ENCODE peak calls at places on chromosomes 5 and 9, in nine cellular contexts. One of them, this sample, is unnamed.

GRCh38 chr5:74384851-74385250 is 255.7 kb downstream of the ENC1 start:
- DNase-seq in ovary: no peak
- DNase-seq in mammary epithelial cell: peak
- DNase-seq in OCI-LY7: no peak
- DNase-seq in upper lobe of right lung: no peak
- DNase-seq in IMR-90: no peak
- DNase-seq in spleen: no peak
- DNase-seq in small intestine: no peak
- DNase-seq in A549: no peak
- DNase-seq in this sample: no peak

GRCh38 chr9:14895806-14896205 is 14.4 kb downstream of the FREM1 start:
- DNase-seq in A549: no peak
- DNase-seq in ovary: no peak
- DNase-seq in OCI-LY7: no peak
- DNase-seq in spleen: no peak
- DNase-seq in IMR-90: peak
- DNase-seq in upper lobe of right lung: no peak
- DNase-seq in mammary epithelial cell: peak
- DNase-seq in small intestine: no peak
- DNase-seq in this sample: no peak

GRCh38 chr5:75051217-75051751 is 1.1 kb downstream of the GCNT4 start:
- DNase-seq in IMR-90: no peak
- DNase-seq in OCI-LY7: no peak
- DNase-seq in upper lobe of right lung: no peak
- DNase-seq in mammary epithelial cell: peak
- DNase-seq in small intestine: peak
- DNase-seq in ovary: no peak
- DNase-seq in spleen: peak
- DNase-seq in A549: no peak
- DNase-seq in this sample: peak

GRCh38 chr9:77210116-77210515 is 32.8 kb downstream of the VPS13A start:
- DNase-seq in spleen: no peak
- DNase-seq in mammary epithelial cell: no peak
- DNase-seq in OCI-LY7: no peak
- DNase-seq in IMR-90: peak
- DNase-seq in upper lobe of right lung: no peak
- DNase-seq in A549: no peak
- DNase-seq in small intestine: no peak
- DNase-seq in ovary: no peak
- DNase-seq in this sample: no peak

GRCh38 chr9:98879094-98879957 is 64.4 kb upstream of the COL15A1 start:
- DNase-seq in mammary epithelial cell: no peak
- DNase-seq in spleen: no peak
- DNase-seq in IMR-90: no peak
- DNase-seq in A549: no peak
- DNase-seq in ovary: no peak
- DNase-seq in small intestine: no peak
- DNase-seq in OCI-LY7: no peak
- DNase-seq in upper lobe of right lung: no peak
- DNase-seq in this sample: no peak

GRCh38 chr5:123701511-123702200 is 189.7 kb downstream of the CSNK1G3 start:
- DNase-seq in mammary epithelial cell: no peak
- DNase-seq in upper lobe of right lung: no peak
- DNase-seq in IMR-90: no peak
- DNase-seq in small intestine: no peak
- DNase-seq in A549: no peak
- DNase-seq in OCI-LY7: no peak
- DNase-seq in spleen: no peak
- DNase-seq in ovary: no peak
- DNase-seq in this sample: no peak

GRCh38 chr5:103561670-103562069 is 919 bp downstream of the NUDT12 start:
- DNase-seq in spleen: no peak
- DNase-seq in OCI-LY7: no peak
- DNase-seq in IMR-90: no peak
- DNase-seq in upper lobe of right lung: no peak
- DNase-seq in A549: no peak
- DNase-seq in ovary: no peak
- DNase-seq in small intestine: peak
- DNase-seq in mammary epithelial cell: peak
- DNase-seq in this sample: no peak

GRCh38 chr5:140882591-140882899 is 621 bp downstream of the PCDHA13 start:
- DNase-seq in OCI-LY7: no peak
- DNase-seq in mammary epithelial cell: peak
- DNase-seq in small intestine: no peak
- DNase-seq in upper lobe of right lung: no peak
- DNase-seq in ovary: no peak
- DNase-seq in IMR-90: no peak
- DNase-seq in spleen: no peak
- DNase-seq in A549: peak
- DNase-seq in this sample: no peak

GRCh38 chr5:74641778-74642542 is 1.4 kb upstream of the ENC1 start:
- DNase-seq in IMR-90: peak
- DNase-seq in A549: no peak
- DNase-seq in OCI-LY7: peak
- DNase-seq in spleen: peak
- DNase-seq in ovary: peak
- DNase-seq in mammary epithelial cell: peak
- DNase-seq in upper lobe of right lung: peak
- DNase-seq in small intestine: peak
- DNase-seq in this sample: peak

GRCh38 chr5:142568271-142568995 is 117.5 kb downstream of the FGF1 start:
- DNase-seq in OCI-LY7: no peak
- DNase-seq in ovary: peak
- DNase-seq in A549: no peak
- DNase-seq in IMR-90: peak
- DNase-seq in spleen: no peak
- DNase-seq in mammary epithelial cell: no peak
- DNase-seq in small intestine: no peak
- DNase-seq in upper lobe of right lung: no peak
- DNase-seq in this sample: no peak

GRCh38 chr5:62717211-62717927 is 138.8 kb downstream of the LRRC70 start:
- DNase-seq in small intestine: no peak
- DNase-seq in upper lobe of right lung: no peak
- DNase-seq in spleen: no peak
- DNase-seq in mammary epithelial cell: no peak
- DNase-seq in A549: no peak
- DNase-seq in IMR-90: no peak
- DNase-seq in OCI-LY7: no peak
- DNase-seq in ovary: no peak
- DNase-seq in this sample: no peak

GRCh38 chr9:123637596-123637939 is 281.6 kb downstream of the CRB2 start:
- DNase-seq in upper lobe of right lung: no peak
- DNase-seq in IMR-90: peak
- DNase-seq in mammary epithelial cell: no peak
- DNase-seq in ovary: no peak
- DNase-seq in small intestine: no peak
- DNase-seq in OCI-LY7: no peak
- DNase-seq in A549: no peak
- DNase-seq in spleen: no peak
- DNase-seq in this sample: no peak

GRCh38 chr9:104027295-104027694 is 66.8 kb upstream of the SMC2 start:
- DNase-seq in ovary: no peak
- DNase-seq in mammary epithelial cell: no peak
- DNase-seq in upper lobe of right lung: no peak
- DNase-seq in A549: no peak
- DNase-seq in OCI-LY7: peak
- DNase-seq in small intestine: no peak
- DNase-seq in spleen: no peak
- DNase-seq in IMR-90: no peak
- DNase-seq in this sample: no peak

GRCh38 chr5:174987443-174988012 is 263.1 kb downstream of the MSX2 start:
- DNase-seq in spleen: no peak
- DNase-seq in mammary epithelial cell: no peak
- DNase-seq in A549: no peak
- DNase-seq in IMR-90: no peak
- DNase-seq in upper lobe of right lung: no peak
- DNase-seq in ovary: no peak
- DNase-seq in small intestine: no peak
- DNase-seq in OCI-LY7: no peak
- DNase-seq in this sample: no peak

GRCh38 chr5:150598821-150599273 is 41.6 kb upstream of the SYNPO start:
- DNase-seq in OCI-LY7: no peak
- DNase-seq in mammary epithelial cell: peak
- DNase-seq in A549: no peak
- DNase-seq in small intestine: no peak
- DNase-seq in upper lobe of right lung: peak
- DNase-seq in spleen: peak
- DNase-seq in ovary: peak
- DNase-seq in IMR-90: no peak
- DNase-seq in this sample: no peak

GRCh38 chr5:36686881-36687280 is 80.5 kb downstream of the SLC1A3 start:
- DNase-seq in IMR-90: no peak
- DNase-seq in ovary: no peak
- DNase-seq in small intestine: no peak
- DNase-seq in OCI-LY7: no peak
- DNase-seq in mammary epithelial cell: no peak
- DNase-seq in spleen: no peak
- DNase-seq in upper lobe of right lung: no peak
- DNase-seq in A549: no peak
- DNase-seq in this sample: no peak

GRCh38 chr5:95537501-95537900 is 17.3 kb downstream of the SKIC3 start:
- DNase-seq in A549: no peak
- DNase-seq in small intestine: no peak
- DNase-seq in IMR-90: no peak
- DNase-seq in OCI-LY7: no peak
- DNase-seq in ovary: no peak
- DNase-seq in spleen: no peak
- DNase-seq in upper lobe of right lung: no peak
- DNase-seq in mammary epithelial cell: no peak
- DNase-seq in this sample: no peak

GRCh38 chr5:95549030-95549429 is 5.7 kb downstream of the SKIC3 start:
- DNase-seq in A549: no peak
- DNase-seq in OCI-LY7: no peak
- DNase-seq in IMR-90: no peak
- DNase-seq in mammary epithelial cell: no peak
- DNase-seq in spleen: no peak
- DNase-seq in small intestine: no peak
- DNase-seq in ovary: no peak
- DNase-seq in upper lobe of right lung: no peak
- DNase-seq in this sample: no peak

GRCh38 chr5:95543017-95543705 is 11.6 kb downstream of the SKIC3 start:
- DNase-seq in small intestine: peak
- DNase-seq in upper lobe of right lung: no peak
- DNase-seq in A549: no peak
- DNase-seq in OCI-LY7: no peak
- DNase-seq in ovary: no peak
- DNase-seq in mammary epithelial cell: peak
- DNase-seq in spleen: no peak
- DNase-seq in IMR-90: peak
- DNase-seq in this sample: no peak
- H3K4me3 ChIP-seq in small intestine: no peak
- H3K4me3 ChIP-seq in upper lobe of right lung: no peak
- H3K4me3 ChIP-seq in A549: no peak
- H3K4me3 ChIP-seq in OCI-LY7: no peak
- H3K4me3 ChIP-seq in ovary: no peak
- H3K4me3 ChIP-seq in mammary epithelial cell: no peak
- H3K4me3 ChIP-seq in spleen: no peak
- H3K4me3 ChIP-seq in IMR-90: no peak
- H3K4me3 ChIP-seq in this sample: no peak

DNA sequence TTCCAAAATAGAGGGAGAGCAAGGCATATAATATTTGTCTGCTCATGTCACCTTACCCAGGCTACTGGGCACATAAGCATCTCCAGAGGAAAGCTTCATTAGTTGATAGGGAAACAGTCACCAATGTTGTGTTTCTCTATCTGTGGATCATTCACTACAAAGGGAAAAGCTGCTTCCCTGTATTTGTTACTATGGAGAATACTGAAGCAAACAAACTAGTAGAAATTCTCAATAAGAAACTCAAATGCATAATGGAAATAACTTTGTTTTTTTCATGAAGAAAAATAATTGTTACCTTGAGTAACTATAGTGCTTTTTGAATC is 138.2 kb downstream of the PCSK1 start:
- DNase-seq in IMR-90: no peak
- DNase-seq in A549: no peak
- DNase-seq in spleen: no peak
- DNase-seq in mammary epithelial cell: no peak
- DNase-seq in ovary: no peak
- DNase-seq in OCI-LY7: no peak
- DNase-seq in upper lobe of right lung: no peak
- DNase-seq in small intestine: no peak
- DNase-seq in this sample: no peak
- H3K27ac ChIP-seq in IMR-90: peak
- H3K27ac ChIP-seq in A549: no peak
- H3K27ac ChIP-seq in spleen: no peak
- H3K27ac ChIP-seq in mammary epithelial cell: no peak
- H3K27ac ChIP-seq in ovary: no peak
- H3K27ac ChIP-seq in OCI-LY7: no peak
- H3K27ac ChIP-seq in upper lobe of right lung: no peak
- H3K27ac ChIP-seq in small intestine: no peak
- H3K27ac ChIP-seq in this sample: peak

DNA sequence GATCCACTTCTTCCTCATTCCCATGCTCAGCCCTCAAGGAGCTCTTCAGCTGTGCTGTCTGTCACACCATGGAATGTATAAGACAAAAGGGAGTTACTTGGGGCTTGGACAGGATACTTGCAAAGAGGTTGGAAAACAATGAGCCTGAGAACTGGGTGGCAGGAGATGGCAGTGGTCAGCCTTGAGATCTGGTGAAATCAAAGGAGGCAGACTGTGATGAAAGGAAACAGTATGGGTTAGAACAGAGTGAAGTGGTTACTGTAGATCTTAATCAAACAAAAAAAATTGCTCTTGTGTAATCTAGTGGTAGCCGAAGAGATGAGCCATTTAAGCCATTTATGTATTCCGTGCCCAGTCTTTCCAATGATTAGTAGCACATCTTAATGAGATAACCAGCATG is 142.1 kb downstream of the SV2C start:
- DNase-seq in IMR-90: no peak
- DNase-seq in upper lobe of right lung: no peak
- DNase-seq in small intestine: no peak
- DNase-seq in ovary: no peak
- DNase-seq in spleen: no peak
- DNase-seq in mammary epithelial cell: no peak
- DNase-seq in OCI-LY7: no peak
- DNase-seq in A549: no peak
- DNase-seq in this sample: no peak
- H3K4me3 ChIP-seq in IMR-90: no peak
- H3K4me3 ChIP-seq in upper lobe of right lung: no peak
- H3K4me3 ChIP-seq in small intestine: no peak
- H3K4me3 ChIP-seq in ovary: no peak
- H3K4me3 ChIP-seq in spleen: no peak
- H3K4me3 ChIP-seq in mammary epithelial cell: no peak
- H3K4me3 ChIP-seq in OCI-LY7: no peak
- H3K4me3 ChIP-seq in A549: no peak
- H3K4me3 ChIP-seq in this sample: no peak

GRCh38 chr5:90930756-90931431 is 372.3 kb downstream of the ADGRV1 start:
- DNase-seq in ovary: no peak
- DNase-seq in spleen: no peak
- DNase-seq in OCI-LY7: no peak
- DNase-seq in upper lobe of right lung: no peak
- DNase-seq in IMR-90: peak
- DNase-seq in A549: no peak
- DNase-seq in mammary epithelial cell: no peak
- DNase-seq in small intestine: no peak
- DNase-seq in this sample: no peak
- H3K27ac ChIP-seq in ovary: no peak
- H3K27ac ChIP-seq in spleen: no peak
- H3K27ac ChIP-seq in OCI-LY7: no peak
- H3K27ac ChIP-seq in upper lobe of right lung: no peak
- H3K27ac ChIP-seq in IMR-90: no peak
- H3K27ac ChIP-seq in A549: peak
- H3K27ac ChIP-seq in mammary epithelial cell: no peak
- H3K27ac ChIP-seq in small intestine: no peak
- H3K27ac ChIP-seq in this sample: no peak